ENCODE peak calls at places on chromosome 1, in four cellular contexts. C, M, J and B are unnamed samples. For H3K36me3, the result is how much of the 10 kb centered on the place peaks cover.

GRCh38 chr1:178282949-178283367 is 189.1 kb downstream of the RASAL2 start:
- DNase-seq in C (no peak), M (peak), J (no peak), B (no peak)

GRCh38 chr1:118902299-118903270 is 85.6 kb downstream of the TBX15 start:
- DNase-seq in C (no peak), M (no peak), J (no peak), B (no peak)

GRCh38 chr1:227318003-227318851 is at the start of gene CDC42BPA:
- DNase-seq in C (peak), M (peak), J (peak), B (peak)

GRCh38 chr1:213110349-213111300 is 59.6 kb downstream of the RPS6KC1 start:
- DNase-seq in C (no peak), M (no peak), J (no peak), B (peak)

GRCh38 chr1:201792534-201793305 is 36.2 kb upstream of the IPO9 start:
- DNase-seq in C (peak), M (peak), J (peak), B (no peak)

GRCh38 chr1:4957027-4957426 is 302.6 kb downstream of the AJAP1 start:
- DNase-seq in C (no peak), M (no peak), J (no peak), B (no peak)

GRCh38 chr1:68379085-68379478 is 70.7 kb downstream of the RPE65 start:
- DNase-seq in C (no peak), M (peak), J (no peak), B (no peak)

GRCh38 chr1:198577444-198577843 is 37.0 kb upstream of the ATP6V1G3 start:
- DNase-seq in C (no peak), M (peak), J (no peak), B (no peak)

GRCh38 chr1:81467433-81467832 is 333.3 kb upstream of the ADGRL2 start:
- DNase-seq in C (no peak), M (no peak), J (no peak), B (no peak)

DNA sequence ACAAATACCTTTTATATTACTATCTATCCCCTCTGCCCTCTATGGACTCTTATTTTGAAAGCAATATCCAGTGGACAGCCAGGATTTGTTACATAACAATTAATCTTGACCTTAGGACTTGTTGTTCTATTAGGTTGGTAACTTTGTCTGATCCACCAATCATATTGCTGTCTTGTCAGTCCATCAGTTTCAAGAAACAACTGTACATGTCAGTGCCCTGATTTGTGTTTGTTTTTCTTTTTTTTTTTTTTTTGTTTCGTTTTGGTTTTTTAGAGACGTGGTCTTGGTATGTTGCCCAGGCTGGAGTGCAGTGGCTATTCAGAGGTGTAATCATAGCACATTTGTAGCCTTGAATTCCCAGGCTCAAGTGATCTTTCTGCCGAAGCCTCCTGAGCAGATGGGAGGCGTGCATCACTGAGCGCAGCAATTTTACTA is 1.5 kb upstream of the SCP2 start:
- DNase-seq in C (no peak), M (no peak), J (no peak), B (no peak)
- H3K4me3 ChIP-seq in C (peak), M (no peak), J (no peak), B (no peak)

GRCh38 chr1:52356818-52357355 is 9.1 kb downstream of the CC2D1B start:
- DNase-seq in C (no peak), M (no peak), J (no peak), B (no peak)
- H3K36me3 ChIP-seq in C (under half), M (under half), J (under half), B (half or more)

DNA sequence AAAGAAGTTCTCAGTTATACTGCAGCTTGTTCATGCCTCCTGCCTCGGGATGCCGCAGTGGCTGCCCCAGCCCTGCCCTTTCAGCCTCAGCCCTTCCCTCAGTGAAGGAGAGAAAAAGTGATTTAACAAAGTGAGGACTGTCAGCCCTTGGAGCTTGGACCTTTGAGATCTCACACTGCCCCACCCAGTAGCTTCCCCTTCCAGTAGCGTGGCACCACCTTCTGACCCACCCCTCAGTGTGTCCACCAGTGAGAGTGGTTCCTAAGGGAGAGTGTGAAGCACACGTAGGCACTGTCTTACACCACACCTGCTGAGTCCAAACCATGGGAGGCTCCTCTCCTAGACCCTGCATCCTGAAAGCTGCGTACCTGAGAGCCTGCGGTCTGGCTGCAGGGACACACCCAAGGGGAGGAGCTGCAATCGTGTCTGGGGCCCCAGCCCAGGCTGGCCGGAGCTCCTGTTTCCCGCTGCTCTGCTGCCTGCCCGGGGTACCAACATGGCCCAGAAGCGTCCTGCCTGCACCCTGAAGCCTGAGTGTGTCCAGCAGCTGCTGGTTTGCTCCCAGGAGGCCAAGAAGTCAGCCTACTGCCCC is at the start of gene CDA:
- DNase-seq in C (peak), M (peak), J (no peak), B (no peak)
- H3K4me3 ChIP-seq in C (peak), M (peak), J (peak), B (no peak)

DNA sequence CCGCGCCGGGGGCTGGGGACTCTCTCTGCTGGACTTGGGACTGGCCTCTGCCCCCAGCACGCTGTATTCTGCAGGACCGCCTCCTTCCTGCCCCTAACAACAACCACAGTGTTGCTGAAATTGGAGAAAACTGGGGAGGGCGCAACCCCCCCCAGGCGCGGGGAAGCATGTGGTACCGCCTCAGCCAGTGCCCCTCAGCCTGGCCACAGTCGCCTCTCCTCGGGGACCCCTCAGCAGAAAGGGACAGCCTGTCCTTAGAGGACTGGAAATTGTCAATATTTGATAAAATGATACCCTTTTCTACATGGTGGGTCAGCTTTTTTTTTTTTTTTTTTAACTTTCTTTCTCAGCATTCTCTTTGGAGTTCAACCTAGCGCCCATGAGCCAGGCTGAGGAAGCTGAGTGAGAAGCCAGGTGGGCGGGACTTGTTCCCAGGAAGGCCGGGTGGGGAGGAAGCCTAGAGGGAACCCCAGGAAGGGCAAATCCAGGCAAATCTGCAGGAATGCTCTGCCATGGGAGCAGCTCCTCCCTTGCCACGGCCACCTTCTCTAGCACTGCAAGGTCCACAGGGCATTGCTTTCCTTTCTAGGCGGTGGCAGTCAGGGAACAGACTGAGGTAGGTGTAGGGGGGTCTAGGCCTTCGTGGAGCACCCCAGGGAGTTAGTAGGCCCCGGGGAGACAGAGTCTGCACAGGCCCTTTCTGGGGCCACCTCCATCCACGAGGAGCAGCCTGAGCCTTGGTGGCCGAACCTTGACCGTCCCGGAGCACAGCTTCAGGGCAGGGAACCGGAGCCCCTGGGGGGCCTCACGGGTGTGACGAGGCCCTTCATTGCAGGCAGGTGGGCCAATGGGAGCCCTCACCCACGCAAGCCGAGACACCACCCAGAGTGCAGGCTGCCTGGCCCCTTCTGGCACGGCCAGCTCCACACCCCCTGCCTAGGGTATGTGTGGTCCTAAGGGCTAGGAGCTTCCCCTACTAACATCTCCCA is 18.4 kb upstream of the CCDC27 start:
- DNase-seq in C (no peak), M (no peak), J (no peak), B (no peak)
- H3K36me3 ChIP-seq in C (under half), M (under half), J (under half), B (under half)